ENCODE peak calls at places on chromosome 4, in ten cellular contexts. X is choroid plexus epithelial cell; O is H4; Z is NCI-H2081; M is naive thymus-derived CD8-positive, alpha-beta T cell; G is stimulated activated naive B cell treated with anti-CD40 and anti-IgM and Interleukin-4, amounts not matched to agents 10 μg/mL and 1 μg/mL and 100 μg/mL, for 72 hours; V is left colon; K is nephron progenitor cell; L is BJ; W is HT1080. S is an unnamed sample.

GRCh38 chr4:17687237-17687857 is 72.9 kb downstream of the MED28 start:
- DNase-seq in M (no peak), O (no peak), X (no peak), G (no peak), L (no peak), V (no peak), K (no peak), Z (no peak), W (peak; percentile 5), S (peak; percentile 16)

GRCh38 chr4:8913121-8913857 is 41.6 kb upstream of the HMX1 start:
- DNase-seq in V (peak; percentile 4), G (no peak), W (no peak), L (no peak), K (no peak), Z (no peak), M (no peak), X (no peak), O (peak; percentile 2), S (no peak)

GRCh38 chr4:158769175-158769831 is 477 bp downstream of the FNIP2 start:
- DNase-seq in Z (no peak), M (peak; percentile 40), G (peak; percentile 7), L (no peak), W (peak; percentile 41), O (no peak), K (peak; percentile 51), X (peak; percentile 34), V (peak; percentile 38), S (peak; percentile 16)

GRCh38 chr4:18007625-18008024 is 13.9 kb downstream of the LCORL start:
- DNase-seq in O (no peak), V (no peak), X (no peak), W (no peak), K (no peak), G (no peak), Z (no peak), M (no peak), L (no peak), S (no peak)

GRCh38 chr4:116016201-116016600 is 902.8 kb upstream of the NDST4 start:
- DNase-seq in O (peak; percentile 72), X (peak; percentile 62), W (peak; percentile 92), K (no peak), G (no peak), M (no peak), V (no peak), Z (no peak), L (no peak), S (no peak)

GRCh38 chr4:60683357-60683756 is 516.8 kb upstream of the ADGRL3 start:
- DNase-seq in W (peak; percentile 76), K (no peak), X (peak; percentile 80), M (no peak), L (peak; percentile 74), G (no peak), V (no peak), Z (no peak), O (no peak), S (no peak)

GRCh38 chr4:10115657-10116624 is 658 bp downstream of the WDR1 start:
- DNase-seq in O (peak; percentile 53), K (peak; percentile 50), V (peak; percentile 87), M (peak; percentile 72), G (peak; percentile 50), X (peak; percentile 55), Z (peak; percentile 7), W (peak; percentile 65), L (no peak), S (peak; percentile 49)

GRCh38 chr4:155707251-155707650 is 40.6 kb downstream of the GUCY1A1 start:
- DNase-seq in O (no peak), G (no peak), L (no peak), Z (no peak), W (no peak), M (no peak), K (no peak), V (no peak), X (no peak), S (no peak)

GRCh38 chr4:8081621-8082516 is 76.7 kb downstream of the ABLIM2 start:
- DNase-seq in G (no peak), M (no peak), L (no peak), X (no peak), O (no peak), W (no peak), Z (no peak), K (no peak), V (no peak), S (no peak)

GRCh38 chr4:153514001-153514526 is 47.9 kb downstream of the TMEM131L start:
- DNase-seq in L (peak; percentile 57), V (no peak), G (no peak), Z (no peak), K (no peak), M (no peak), X (peak; percentile 64), O (peak; percentile 14), W (peak; percentile 29), S (no peak)

S was measured in SK-N-DZ.